ENCODE peak calls at places on chromosomes 7 and 10, in six cellular contexts. Q is PC-3, F is cardiac muscle cell, A is gastrocnemius medialis, D is AG04450, T is heart right ventricle. C is an unnamed sample.

GRCh38 chr7:78039791-78040776 is 241.5 kb downstream of the PHTF2 start:
- DNase-seq in F (peak), A (no peak), Q (no peak), D (no peak), T (peak), C (no peak)

GRCh38 chr7:105718511-105718925 is 137.2 kb upstream of the EFCAB10 start:
- DNase-seq in D (no peak), A (no peak), Q (peak), F (no peak), T (peak), C (no peak)

GRCh38 chr7:33157781-33158180 is 28.4 kb downstream of the BBS9 start:
- DNase-seq in Q (no peak), A (no peak), T (no peak), F (no peak), D (no peak), C (no peak)

GRCh38 chr7:2006921-2007381 is 225.8 kb downstream of the MAD1L1 start:
- DNase-seq in A (no peak), D (no peak), F (no peak), T (no peak), Q (no peak), C (peak)

GRCh38 chr10:133481657-133482056 is 27.9 kb downstream of the SCART1 start:
- DNase-seq in Q (no peak), T (no peak), F (no peak), A (no peak), D (no peak), C (no peak)

GRCh38 chr7:98617960-98618418 is 904 bp downstream of the NPTX2 start:
- DNase-seq in D (no peak), F (no peak), T (no peak), Q (no peak), A (no peak), C (no peak)

GRCh38 chr10:71431945-71432905 is 35.5 kb downstream of the CDH23 start:
- DNase-seq in D (no peak), A (no peak), Q (no peak), T (no peak), F (no peak), C (no peak)

GRCh38 chr7:152633072-152633471 is 42.9 kb downstream of the XRCC2 start:
- DNase-seq in A (no peak), Q (no peak), D (no peak), F (no peak), T (no peak), C (no peak)

GRCh38 chr10:60433684-60434083 is 44.0 kb upstream of the ANK3 start:
- DNase-seq in F (peak), Q (peak), D (peak), T (no peak), A (no peak), C (no peak)

GRCh38 chr10:98262571-98262970 is 5.4 kb downstream of the LOXL4 start:
- DNase-seq in A (peak), F (peak), D (no peak), Q (peak), T (peak), C (no peak)

DNA sequence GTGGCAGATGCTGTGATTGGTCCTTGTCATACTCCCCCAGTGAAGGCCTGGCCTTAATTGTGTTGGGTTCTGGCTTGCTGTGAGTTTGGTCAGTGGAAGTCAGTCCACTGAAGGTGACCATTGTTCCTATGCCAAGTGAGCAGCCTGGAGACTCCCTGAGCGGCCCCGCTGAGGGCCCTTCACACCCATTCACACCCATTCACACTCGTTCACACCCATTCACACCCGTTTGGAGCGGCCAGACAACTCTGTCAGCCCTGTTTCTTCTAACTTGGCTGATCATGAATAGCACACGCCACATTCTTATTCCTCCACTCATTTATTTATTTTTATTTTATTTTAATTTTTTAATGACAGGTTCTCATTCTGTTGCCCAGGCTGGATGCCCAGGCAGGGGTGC is 61.5 kb downstream of the C10orf120 start:
- DNase-seq in A (no peak), F (no peak), T (no peak), Q (no peak), D (no peak), C (no peak)
- TF ChIP-seq CTCF in A (no peak), F (no peak), T (no peak), Q (no peak), D (no peak), C (no peak)

GRCh38 chr7:41885078-41885477 is 182.2 kb upstream of the INHBA start:
- DNase-seq in A (no peak), T (no peak), Q (peak), F (peak), D (no peak), C (no peak)

GRCh38 chr7:41881313-41882130 is 178.6 kb upstream of the INHBA start:
- DNase-seq in F (peak), Q (no peak), T (peak), D (no peak), A (peak), C (no peak)

GRCh38 chr7:41882271-41882670 is 179.4 kb upstream of the INHBA start:
- DNase-seq in A (no peak), T (no peak), D (no peak), F (no peak), Q (no peak), C (no peak)

GRCh38 chr7:41885748-41886147 is 182.9 kb upstream of the INHBA start:
- DNase-seq in D (no peak), A (no peak), Q (no peak), F (peak), T (no peak), C (no peak)

GRCh38 chr7:41882745-41883527 is 180.0 kb upstream of the INHBA start:
- DNase-seq in T (no peak), F (no peak), D (no peak), Q (no peak), A (no peak), C (no peak)
- TF ChIP-seq CTCF in T (no peak), F (no peak), D (no peak), Q (no peak), A (no peak), C (no peak)

DNA sequence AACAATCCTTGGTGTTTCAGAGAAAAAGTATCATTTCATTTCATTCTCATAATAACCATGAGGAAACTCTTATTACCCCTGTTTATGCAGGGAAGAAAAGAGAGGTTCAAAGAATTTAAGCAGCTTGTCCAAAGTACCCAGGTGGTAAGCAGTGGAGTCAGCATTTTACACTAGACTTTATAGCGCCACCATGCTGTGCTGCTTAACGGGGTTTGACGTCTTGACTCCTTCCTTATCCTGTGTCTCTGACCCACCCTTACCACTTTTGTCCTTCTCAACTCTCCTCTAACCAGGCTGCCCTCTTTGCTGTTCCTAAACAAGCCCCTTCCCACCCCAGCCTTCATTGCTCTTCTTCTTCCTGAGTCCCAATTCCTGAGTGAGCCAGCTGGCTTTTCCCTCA is 117.0 kb upstream of the AHR start:
- DNase-seq in T (no peak), Q (no peak), D (no peak), F (no peak), A (no peak), C (no peak)
- TF ChIP-seq CTCF in T (no peak), Q (no peak), D (no peak), F (no peak), A (no peak), C (no peak)

GRCh38 chr10:109773818-109774440 is 149.4 kb downstream of the XPNPEP1 start:
- DNase-seq in Q (peak), A (no peak), T (no peak), F (peak), D (no peak), C (no peak)
- TF ChIP-seq CTCF in Q (peak), A (no peak), T (peak), F (peak), D (peak), C (no peak)